ENCODE peak calls at places on chromosomes 13 and 19, in five cellular contexts. Y is tibial nerve, R is heart left ventricle, G is ovary, I is AG04450. T is an unnamed sample.

GRCh38 chr19:31390721-31391120 is 41.5 kb upstream of the TSHZ3 start:
- DNase-seq in Y (no peak), R (no peak), G (no peak), I (no peak), T (no peak)

GRCh38 chr19:49403404-49404187 is 15.5 kb downstream of the KASH5 start:
- DNase-seq in Y (no peak), R (no peak), G (no peak), I (no peak), T (no peak)

GRCh38 chr13:36242761-36243160 is 28.4 kb upstream of the SOHLH2 start:
- DNase-seq in Y (no peak), R (no peak), G (no peak), I (no peak), T (no peak)

GRCh38 chr19:2462635-2463421 is 6.1 kb upstream of the LMNB2 start:
- DNase-seq in Y (peak), R (peak), G (peak), I (peak), T (peak)

GRCh38 chr13:40221460-40222201 is 444.8 kb downstream of the FOXO1 start:
- DNase-seq in Y (peak), R (no peak), G (peak), I (no peak), T (no peak)

GRCh38 chr19:52658595-52658994 is 20.4 kb upstream of the ZNF83 start:
- DNase-seq in Y (no peak), R (no peak), G (no peak), I (no peak), T (no peak)

GRCh38 chr13:31697290-31697689 is 42.0 kb upstream of the RXFP2 start:
- DNase-seq in Y (no peak), R (no peak), G (no peak), I (no peak), T (no peak)

GRCh38 chr19:55173717-55174409 is 6.2 kb downstream of the SYT5 start:
- DNase-seq in Y (no peak), R (no peak), G (no peak), I (no peak), T (no peak)

GRCh38 chr19:17358395-17358794 is 18.7 kb downstream of the PLVAP start:
- DNase-seq in Y (no peak), R (no peak), G (no peak), I (no peak), T (no peak)

GRCh38 chr19:11659612-11660011 is 62.3 kb downstream of the ZNF627 start:
- DNase-seq in Y (no peak), R (no peak), G (no peak), I (no peak), T (no peak)

GRCh38 chr19:57302727-57303401 is 17.4 kb upstream of the ZNF543 start:
- DNase-seq in Y (no peak), R (no peak), G (no peak), I (no peak), T (no peak)

GRCh38 chr19:7297742-7298141 is 3.5 kb upstream of the INSR start:
- DNase-seq in Y (no peak), R (no peak), G (no peak), I (no peak), T (no peak)

GRCh38 chr13:39148513-39148961 is 110.3 kb downstream of the NHLRC3 start:
- DNase-seq in Y (peak), R (no peak), G (no peak), I (no peak), T (no peak)

GRCh38 chr19:19491321-19492025 is 23.9 kb downstream of the TSSK6 start:
- DNase-seq in Y (no peak), R (peak), G (no peak), I (no peak), T (no peak)

GRCh38 chr13:42594577-42595571 is 20.9 kb downstream of the TNFSF11 start:
- DNase-seq in Y (peak), R (no peak), G (peak), I (peak), T (no peak)

GRCh38 chr13:31929031-31929770 is 102.4 kb upstream of the FRY start:
- DNase-seq in Y (no peak), R (no peak), G (no peak), I (no peak), T (no peak)

GRCh38 chr19:50420808-50421207 is 2.1 kb downstream of the SPIB start:
- DNase-seq in Y (no peak), R (no peak), G (no peak), I (no peak), T (no peak)

GRCh38 chr19:16626796-16627193 is 1.2 kb downstream of the MED26 start:
- DNase-seq in Y (no peak), R (no peak), G (no peak), I (no peak), T (no peak)

GRCh38 chr13:111270765-111271164 is 49.7 kb upstream of the TEX29 start:
- DNase-seq in Y (no peak), R (no peak), G (no peak), I (no peak), T (no peak)

GRCh38 chr19:51821921-51822716 is 27.2 kb downstream of the FPR3 start:
- DNase-seq in Y (no peak), R (no peak), G (no peak), I (no peak), T (no peak)

GRCh38 chr19:3363841-3364500 is 2.4 kb upstream of the NFIC start:
- DNase-seq in Y (no peak), R (no peak), G (peak), I (no peak), T (no peak)

GRCh38 chr13:40149611-40150283 is 494.3 kb downstream of the COG6 start:
- DNase-seq in Y (peak), R (no peak), G (peak), I (peak), T (no peak)

GRCh38 chr13:21405309-21405708 is 53.8 kb downstream of the ZDHHC20 start:
- DNase-seq in Y (no peak), R (no peak), G (no peak), I (no peak), T (no peak)

GRCh38 chr13:20058476-20058875 is 99.9 kb downstream of the ZMYM2 start:
- DNase-seq in Y (no peak), R (no peak), G (no peak), I (no peak), T (no peak)

GRCh38 chr19:10270180-10270615 is 722 bp upstream of the ICAM1 start:
- DNase-seq in Y (peak), R (peak), G (no peak), I (no peak), T (no peak)

GRCh38 chr19:31317542-31317941 is 31.7 kb downstream of the TSHZ3 start:
- DNase-seq in Y (no peak), R (no peak), G (no peak), I (no peak), T (no peak)

GRCh38 chr13:90834700-90835099 is 512.8 kb upstream of the MIR17HG start:
- DNase-seq in Y (no peak), R (no peak), G (no peak), I (no peak), T (no peak)

GRCh38 chr19:12628040-12629022 is 17.6 kb downstream of the ZNF791 start:
- DNase-seq in Y (no peak), R (no peak), G (no peak), I (no peak), T (no peak)

GRCh38 chr13:43831088-43831487 is 44.3 kb upstream of the ENOX1 start:
- DNase-seq in Y (no peak), R (no peak), G (no peak), I (no peak), T (no peak)

GRCh38 chr19:679418-680286 is 3.5 kb downstream of the FSTL3 start:
- DNase-seq in Y (peak), R (peak), G (peak), I (peak), T (peak)

GRCh38 chr19:35715981-35716734 is 1.6 kb upstream of the KMT2B start:
- DNase-seq in Y (no peak), R (peak), G (peak), I (no peak), T (peak)

GRCh38 chr19:29643361-29643935 is 21.8 kb upstream of the PLEKHF1 start:
- DNase-seq in Y (no peak), R (no peak), G (no peak), I (no peak), T (no peak)

GRCh38 chr19:16594131-16594586 is 21.9 kb upstream of the SLC35E1 start:
- DNase-seq in Y (no peak), R (peak), G (no peak), I (no peak), T (no peak)

GRCh38 chr13:61709258-61709657 is 293.6 kb upstream of the PCDH20 start:
- DNase-seq in Y (no peak), R (no peak), G (no peak), I (no peak), T (no peak)
- H3K27ac ChIP-seq in Y (no peak), R (no peak), G (no peak), I (no peak), T (no peak)

GRCh38 chr13:46386426-46386995 is 541 bp downstream of the RUBCNL start:
- DNase-seq in Y (no peak), R (no peak), G (no peak), I (no peak), T (no peak)

GRCh38 chr13:46385946-46386345 is 1.1 kb downstream of the RUBCNL start:
- DNase-seq in Y (no peak), R (no peak), G (no peak), I (no peak), T (no peak)

GRCh38 chr13:46380242-46380641 is 6.8 kb downstream of the RUBCNL start:
- DNase-seq in Y (no peak), R (no peak), G (no peak), I (no peak), T (no peak)

GRCh38 chr13:46382224-46382623 is 4.8 kb downstream of the RUBCNL start:
- DNase-seq in Y (no peak), R (no peak), G (no peak), I (no peak), T (no peak)

GRCh38 chr13:46383383-46383782 is 3.7 kb downstream of the RUBCNL start:
- DNase-seq in Y (no peak), R (no peak), G (no peak), I (no peak), T (no peak)
- H3K27ac ChIP-seq in Y (no peak), R (no peak), G (no peak), I (no peak), T (no peak)

DNA sequence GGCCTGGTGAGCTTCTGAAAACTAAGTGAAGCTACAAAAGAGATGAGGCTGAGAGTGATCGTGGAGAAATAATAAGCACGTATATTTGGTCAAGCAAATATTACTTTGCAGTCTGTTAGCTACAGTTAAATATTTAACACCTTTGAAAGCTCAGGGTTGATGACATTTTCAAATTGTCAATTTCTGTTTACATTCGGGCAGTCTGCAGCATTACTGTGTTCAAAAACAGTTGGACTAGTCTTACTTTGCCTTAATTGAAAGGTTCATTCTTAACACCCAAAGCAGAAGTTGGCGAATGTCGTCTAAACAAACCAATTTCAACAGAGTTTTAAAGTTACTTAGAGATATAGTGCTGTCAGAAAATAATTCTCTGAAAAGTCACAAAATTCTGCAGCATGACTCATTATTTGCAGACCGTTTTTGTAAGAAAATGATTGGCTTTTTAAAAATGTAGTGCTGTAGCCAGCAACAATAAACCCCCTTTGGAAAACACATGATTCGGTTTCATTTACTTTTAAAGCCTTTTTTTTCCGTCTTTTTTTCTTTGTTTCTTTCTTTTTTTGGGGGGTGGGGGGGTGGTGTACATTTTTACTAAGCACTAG is 549.0 kb downstream of the GPC6 start:
- DNase-seq in Y (no peak), R (no peak), G (no peak), I (peak), T (no peak)
- H3K27ac ChIP-seq in Y (no peak), R (no peak), G (no peak), I (no peak), T (peak)

GRCh38 chr19:47129579-47129978 is 1.1 kb upstream of the SAE1 start:
- DNase-seq in Y (no peak), R (no peak), G (no peak), I (no peak), T (no peak)
- H3K27ac ChIP-seq in Y (no peak), R (no peak), G (peak), I (no peak), T (no peak)

DNA sequence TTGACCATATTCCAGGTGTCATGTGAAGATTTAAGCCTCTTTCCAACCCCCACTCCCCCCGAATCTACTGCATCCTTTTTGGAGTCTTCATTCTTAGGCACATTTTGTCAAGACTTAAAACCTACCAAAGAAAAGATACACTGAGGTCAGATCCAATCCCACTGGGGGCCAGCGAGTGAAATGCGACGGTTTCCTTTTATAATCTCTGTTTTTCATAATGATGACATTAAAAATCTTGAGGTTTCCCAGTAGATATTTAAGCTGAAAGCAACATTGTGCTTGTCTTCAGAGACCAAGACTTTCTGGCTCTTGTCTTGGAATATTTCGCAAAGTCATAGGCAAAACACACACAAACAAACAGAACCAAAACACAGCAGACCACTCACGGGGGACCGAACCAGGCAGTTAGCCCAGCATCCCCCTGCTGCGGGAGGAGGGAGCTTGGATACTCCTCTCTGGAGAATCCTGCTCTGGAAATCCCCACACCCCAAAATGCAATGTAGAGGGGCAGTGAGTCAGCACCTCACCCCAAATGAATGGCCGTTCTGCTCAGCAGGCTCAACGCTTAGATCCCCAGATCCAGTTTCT is 521 bp upstream of the GAS6 start:
- DNase-seq in Y (no peak), R (no peak), G (no peak), I (no peak), T (peak)
- H3K27ac ChIP-seq in Y (no peak), R (peak), G (peak), I (peak), T (peak)

GRCh38 chr13:99993660-99994455 is 12.3 kb downstream of the ZIC2 start:
- DNase-seq in Y (no peak), R (no peak), G (no peak), I (no peak), T (no peak)

GRCh38 chr13:99991013-99991805 is 9.6 kb downstream of the ZIC2 start:
- DNase-seq in Y (no peak), R (no peak), G (no peak), I (no peak), T (no peak)

GRCh38 chr13:99992912-99993311 is 11.3 kb downstream of the ZIC2 start:
- DNase-seq in Y (no peak), R (no peak), G (no peak), I (no peak), T (no peak)

GRCh38 chr13:99991806-99992242 is 10.2 kb downstream of the ZIC2 start:
- DNase-seq in Y (no peak), R (no peak), G (no peak), I (no peak), T (no peak)

GRCh38 chr13:99992376-99992775 is 10.8 kb downstream of the ZIC2 start:
- DNase-seq in Y (no peak), R (no peak), G (no peak), I (no peak), T (no peak)
- H3K27ac ChIP-seq in Y (no peak), R (no peak), G (no peak), I (no peak), T (no peak)

GRCh38 chr13:59534806-59535205 is 628.9 kb downstream of the DIAPH3 start:
- DNase-seq in Y (no peak), R (no peak), G (no peak), I (no peak), T (no peak)

GRCh38 chr13:59531571-59532091 is 632.1 kb downstream of the DIAPH3 start:
- DNase-seq in Y (peak), R (peak), G (peak), I (peak), T (no peak)

GRCh38 chr13:59532405-59532804 is 631.3 kb downstream of the DIAPH3 start:
- DNase-seq in Y (no peak), R (no peak), G (no peak), I (no peak), T (no peak)

GRCh38 chr13:59537500-59537899 is 626.2 kb downstream of the DIAPH3 start:
- DNase-seq in Y (no peak), R (no peak), G (no peak), I (no peak), T (no peak)

DNA sequence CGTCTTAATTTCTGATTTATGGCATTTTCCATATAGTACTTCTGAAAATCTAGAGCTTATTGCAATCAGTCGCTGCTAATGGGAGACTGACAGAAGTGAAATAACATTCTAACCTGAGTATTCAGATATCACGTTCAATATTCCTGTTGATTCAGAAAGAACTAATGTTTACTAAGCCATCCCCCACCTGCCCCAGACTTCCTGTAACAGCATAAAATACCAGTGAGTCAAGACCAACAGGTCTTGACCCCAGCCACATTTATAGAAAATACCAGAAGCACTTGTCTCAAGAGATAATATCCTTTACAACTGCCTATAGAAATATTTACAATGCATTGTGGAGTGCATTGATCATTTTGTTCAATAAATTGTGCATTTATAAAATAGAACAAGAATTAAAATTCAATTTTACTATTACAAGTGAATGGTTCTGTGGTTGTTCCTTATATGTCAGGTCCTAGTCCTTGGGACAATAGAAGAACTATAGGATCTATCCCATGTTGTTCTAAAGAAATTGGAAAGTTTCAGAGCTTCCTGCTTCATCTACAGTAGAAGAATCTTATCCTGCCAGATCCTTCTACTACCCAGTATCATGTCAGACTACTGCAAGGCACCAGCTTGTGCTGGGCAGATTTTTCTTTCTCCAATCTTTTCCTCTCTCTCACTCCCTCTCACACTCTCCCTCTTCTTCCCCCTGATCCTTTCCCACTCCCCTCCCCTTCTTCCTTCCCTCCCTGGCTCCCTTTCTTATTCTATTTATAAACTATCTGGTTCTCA is 630.0 kb downstream of the DIAPH3 start:
- DNase-seq in Y (no peak), R (no peak), G (no peak), I (no peak), T (no peak)
- H3K27ac ChIP-seq in Y (no peak), R (no peak), G (no peak), I (no peak), T (no peak)

GRCh38 chr13:99873141-99873540 is 98.4 kb downstream of the ZIC5 start:
- DNase-seq in Y (no peak), R (no peak), G (no peak), I (no peak), T (no peak)

GRCh38 chr13:99873832-99874430 is 97.6 kb downstream of the ZIC5 start:
- DNase-seq in Y (no peak), R (no peak), G (no peak), I (no peak), T (no peak)

GRCh38 chr13:99869830-99870229 is 101.7 kb downstream of the ZIC5 start:
- DNase-seq in Y (no peak), R (no peak), G (no peak), I (no peak), T (no peak)

GRCh38 chr13:99870541-99870940 is 101.0 kb downstream of the ZIC5 start:
- DNase-seq in Y (no peak), R (no peak), G (no peak), I (no peak), T (no peak)

GRCh38 chr13:99871249-99871898 is 100.2 kb downstream of the ZIC5 start:
- DNase-seq in Y (no peak), R (no peak), G (no peak), I (no peak), T (no peak)
- H3K27ac ChIP-seq in Y (no peak), R (no peak), G (no peak), I (no peak), T (no peak)

DNA sequence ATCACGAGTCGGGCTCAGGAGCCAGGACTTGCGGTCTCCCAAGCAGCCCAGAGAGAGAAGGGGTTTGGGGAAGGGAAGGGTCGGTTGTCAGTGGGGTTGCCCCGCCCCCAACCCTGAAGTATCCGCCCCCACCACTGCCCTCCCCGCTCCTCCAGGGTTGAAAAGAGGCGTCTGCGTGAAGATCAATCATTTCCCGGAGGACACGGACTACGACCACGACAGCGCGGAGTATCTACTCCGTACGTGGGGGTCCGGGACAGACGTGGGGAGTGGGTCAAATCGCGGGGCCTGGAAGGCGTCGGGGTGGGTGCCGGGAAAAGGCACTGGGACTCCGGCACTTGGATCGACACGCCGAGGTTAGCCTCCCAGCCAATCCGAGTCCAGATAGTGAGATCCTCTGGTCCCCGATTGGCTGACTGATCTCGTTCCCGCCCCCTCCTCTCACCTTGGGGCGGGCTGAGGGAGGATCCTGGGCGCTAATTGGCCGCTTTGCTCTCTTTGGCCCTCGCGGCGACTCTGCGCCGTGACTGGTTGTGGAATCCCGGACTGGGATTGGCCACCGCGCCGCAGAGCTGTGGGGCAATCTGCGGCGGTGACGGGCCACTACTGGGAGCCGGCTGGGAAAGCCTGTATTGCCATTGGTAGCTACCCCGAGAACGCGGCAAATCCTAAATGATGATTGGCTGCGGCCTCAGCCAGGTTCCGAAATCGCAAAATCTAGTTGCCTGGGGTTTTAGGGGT is 13.3 kb upstream of the CACNG6 start:
- DNase-seq in Y (peak), R (peak), G (no peak), I (peak), T (no peak)
- H3K27ac ChIP-seq in Y (no peak), R (no peak), G (no peak), I (peak), T (no peak)

T was measured in coronary artery.